ENCODE peak calls at places on chromosomes 6 and 20, in five cellular contexts. S is psoas muscle, Q is hepatocyte, R is PC-3, J is GM13976. F is an unnamed sample.

GRCh38 chr6:1930356-1930755 is 315.0 kb downstream of the GMDS start:
- DNase-seq in Q (no peak), J (no peak), S (no peak), R (no peak), F (no peak)

GRCh38 chr6:40634429-40634828 is 47.3 kb upstream of the LRFN2 start:
- DNase-seq in S (no peak), R (no peak), J (no peak), Q (no peak), F (no peak)

GRCh38 chr6:133288662-133289061 is 47.5 kb downstream of the EYA4 start:
- DNase-seq in R (no peak), J (no peak), S (no peak), Q (no peak), F (no peak)

GRCh38 chr6:31385041-31385440 is 18.4 kb upstream of the MICA start:
- DNase-seq in J (no peak), R (no peak), Q (no peak), S (no peak), F (no peak)

GRCh38 chr20:35013421-35014411 is 58.0 kb downstream of the MYH7B start:
- DNase-seq in J (no peak), Q (no peak), S (no peak), R (no peak), F (no peak)

GRCh38 chr6:150001295-150001990 is 23.9 kb downstream of the RAET1L start:
- DNase-seq in J (peak), R (no peak), S (no peak), Q (no peak), F (no peak)

GRCh38 chr20:61317966-61318520 is 66.0 kb downstream of the CDH4 start:
- DNase-seq in Q (no peak), R (no peak), J (no peak), S (no peak), F (no peak)

GRCh38 chr20:18005170-18005989 is 36.6 kb downstream of the MGME1 start:
- DNase-seq in R (no peak), Q (peak), S (no peak), J (peak), F (no peak)

GRCh38 chr20:35702051-35702823 is 3.0 kb downstream of the ROMO1 start:
- DNase-seq in Q (no peak), J (no peak), R (no peak), S (no peak), F (no peak)

GRCh38 chr6:53790886-53791285 is 3.9 kb upstream of the LRRC1 start:
- DNase-seq in S (no peak), Q (no peak), J (no peak), R (no peak), F (no peak)

GRCh38 chr6:35688605-35689322 is at the start of gene FKBP5:
- DNase-seq in R (peak), Q (peak), J (peak), S (peak), F (peak)

GRCh38 chr6:19753822-19754221 is 83.3 kb upstream of the ID4 start:
- DNase-seq in Q (no peak), J (no peak), R (no peak), S (no peak), F (no peak)

GRCh38 chr6:166559211-166559610 is 27.3 kb downstream of the RAMACL start:
- DNase-seq in R (no peak), J (no peak), Q (no peak), S (no peak), F (no peak)

GRCh38 chr6:54702772-54703171 is 143.8 kb upstream of the FAM83B start:
- DNase-seq in S (no peak), Q (no peak), R (no peak), J (no peak), F (no peak)

GRCh38 chr6:21500314-21500713 is 93.2 kb upstream of the SOX4 start:
- DNase-seq in J (no peak), S (no peak), R (no peak), Q (no peak), F (no peak)

GRCh38 chr20:41887500-41887899 is 269.3 kb upstream of the CHD6 start:
- DNase-seq in J (no peak), Q (no peak), R (no peak), S (no peak), F (no peak)

GRCh38 chr6:141026504-141026903 is 1106.2 kb upstream of the GJE1 start:
- DNase-seq in R (no peak), Q (peak), S (no peak), J (no peak), F (no peak)

GRCh38 chr20:48789185-48789668 is 38.6 kb downstream of the PREX1 start:
- DNase-seq in S (no peak), R (no peak), Q (no peak), J (peak), F (no peak)

GRCh38 chr20:1802385-1803215 is 92.6 kb upstream of the SIRPA start:
- DNase-seq in R (peak), Q (peak), S (peak), J (peak), F (no peak)

GRCh38 chr20:61482901-61483300 is 230.8 kb downstream of the CDH4 start:
- DNase-seq in J (no peak), S (no peak), Q (no peak), R (no peak), F (no peak)

GRCh38 chr6:112128208-112128607 is 40.8 kb downstream of the FAM229B start:
- DNase-seq in S (no peak), J (no peak), Q (no peak), R (no peak), F (no peak)

GRCh38 chr6:134720353-134721094 is 229.4 kb downstream of the ALDH8A1 start:
- DNase-seq in S (no peak), J (no peak), Q (no peak), R (no peak), F (no peak)

GRCh38 chr6:66103954-66104353 is 396.9 kb upstream of the EYS start:
- DNase-seq in J (no peak), S (no peak), R (no peak), Q (no peak), F (no peak)

GRCh38 chr6:118783931-118784528 is 109.9 kb upstream of the ASF1A start:
- DNase-seq in S (no peak), R (peak), J (no peak), Q (no peak), F (no peak)

GRCh38 chr6:52233975-52234823 is 10.1 kb downstream of the IL17F start:
- DNase-seq in Q (peak), S (peak), R (peak), J (peak), F (no peak)

GRCh38 chr6:166997768-166998255 is 1.4 kb upstream of the CEP43 start:
- DNase-seq in R (peak), S (peak), Q (peak), J (peak), F (peak)

GRCh38 chr6:148200302-148200701 is 142.3 kb upstream of the SASH1 start:
- DNase-seq in S (no peak), Q (no peak), R (no peak), J (no peak), F (no peak)

GRCh38 chr6:13453771-13454251 is 33.6 kb downstream of the GFOD1 start:
- DNase-seq in S (no peak), Q (no peak), J (peak), R (peak), F (no peak)

GRCh38 chr6:143726015-143726647 is 48.4 kb downstream of the PHACTR2 start:
- DNase-seq in R (no peak), J (no peak), Q (no peak), S (no peak), F (no peak)

GRCh38 chr6:13407709-13408695 is 79.4 kb downstream of the GFOD1 start:
- DNase-seq in S (no peak), J (no peak), R (peak), Q (no peak), F (no peak)

GRCh38 chr6:15628499-15629131 is 34.2 kb downstream of the DTNBP1 start:
- DNase-seq in Q (peak), R (peak), J (no peak), S (no peak), F (no peak)

GRCh38 chr6:63275953-63276352 is 43.8 kb downstream of the LGSN start:
- DNase-seq in R (no peak), Q (no peak), J (no peak), S (no peak), F (no peak)

GRCh38 chr6:63267828-63268227 is 52.0 kb downstream of the LGSN start:
- DNase-seq in S (no peak), Q (no peak), R (no peak), J (no peak), F (no peak)

GRCh38 chr6:63269470-63269869 is 50.3 kb downstream of the LGSN start:
- DNase-seq in S (no peak), J (no peak), Q (no peak), R (no peak), F (no peak)

GRCh38 chr6:63268574-63268973 is 51.2 kb downstream of the LGSN start:
- DNase-seq in J (no peak), R (no peak), S (no peak), Q (no peak), F (no peak)

GRCh38 chr6:63272397-63272796 is 47.4 kb downstream of the LGSN start:
- DNase-seq in Q (peak), J (peak), S (no peak), R (peak), F (no peak)
- TF ChIP-seq CTCF in Q (peak), J (no peak), S (peak), R (peak), F (no peak)

GRCh38 chr6:548517-548916 is 108.4 kb downstream of the HUS1B start:
- DNase-seq in Q (no peak), J (no peak), R (no peak), S (no peak), F (no peak)

GRCh38 chr6:548091-548490 is 108.8 kb downstream of the HUS1B start:
- DNase-seq in R (no peak), J (no peak), S (no peak), Q (no peak), F (no peak)

GRCh38 chr6:551829-552350 is 105.0 kb downstream of the HUS1B start:
- DNase-seq in S (no peak), Q (no peak), J (no peak), R (no peak), F (no peak)

GRCh38 chr6:549901-550300 is 107.0 kb downstream of the HUS1B start:
- DNase-seq in J (no peak), Q (no peak), S (no peak), R (no peak), F (no peak)

GRCh38 chr6:551405-551804 is 105.5 kb downstream of the HUS1B start:
- DNase-seq in R (peak), S (no peak), Q (peak), J (peak), F (no peak)
- TF ChIP-seq CTCF in R (peak), S (no peak), Q (peak), J (peak), F (no peak)

DNA sequence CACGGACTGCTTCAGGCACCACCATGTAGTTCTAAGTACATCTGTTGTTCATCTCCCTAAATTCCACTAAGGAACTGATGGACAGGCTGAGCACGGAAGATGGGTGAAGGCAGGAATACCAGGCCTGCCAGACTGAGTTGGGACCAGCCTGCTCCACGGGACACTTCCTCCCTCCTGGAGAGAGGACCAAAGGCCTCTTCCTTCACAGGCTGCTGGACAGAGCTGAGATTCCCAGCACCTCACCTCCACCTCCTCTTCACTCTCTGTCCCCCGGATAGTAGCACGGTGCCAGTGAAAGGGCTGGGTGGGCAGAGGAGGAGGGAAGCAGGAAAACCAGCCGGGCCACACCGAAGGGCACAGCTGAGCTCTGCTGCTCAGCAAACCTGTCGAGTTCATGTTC is 22.9 kb upstream of the TCFL5 start:
- DNase-seq in Q (no peak), S (peak), R (no peak), J (no peak), F (no peak)
- TF ChIP-seq CTCF in Q (no peak), S (no peak), R (no peak), J (no peak), F (no peak)

GRCh38 chr6:10528170-10528981 is 7.2 kb downstream of the GCNT2 start:
- DNase-seq in J (peak), R (peak), Q (peak), S (no peak), F (no peak)
- TF ChIP-seq CTCF in J (no peak), R (peak), Q (no peak), S (no peak), F (no peak)

DNA sequence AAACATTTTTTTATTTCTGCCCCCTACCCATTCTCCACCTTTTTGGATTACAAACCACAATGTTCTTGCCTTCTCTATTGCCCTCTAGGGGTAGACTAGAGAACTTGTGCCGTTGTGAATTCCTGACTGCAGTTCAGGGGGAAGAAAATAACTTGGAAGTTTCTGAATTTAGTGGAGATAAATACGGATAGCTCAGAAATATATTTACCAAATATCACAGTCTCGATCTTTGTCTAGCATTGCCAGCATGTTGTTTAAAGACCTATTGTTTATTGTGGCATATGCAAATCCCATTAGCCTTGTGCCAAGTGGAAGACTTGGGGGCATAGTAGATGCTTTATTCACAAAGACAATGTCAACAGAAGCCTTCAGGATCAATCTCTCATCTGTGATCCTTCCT is 154.1 kb upstream of the MMS22L start:
- DNase-seq in S (no peak), J (peak), Q (peak), R (peak), F (no peak)
- TF ChIP-seq CTCF in S (peak), J (peak), Q (peak), R (peak), F (no peak)

F was measured in omental fat pad.